ENCODE peak calls at places on chromosomes 5 and 9, in ten cellular contexts. A, F, T, J, M, N, U, C, O and R are unnamed samples.

GRCh38 chr5:181246276-181247050 is 2.8 kb upstream of the RACK1 start:
- DNase-seq in A (peak; percentile 71), F (no peak), T (peak; percentile 26), J (peak; percentile 94), M (peak; percentile 54), N (peak; percentile 92), U (peak; percentile 94), C (no peak), O (peak; percentile 86), R (peak; percentile 92)

GRCh38 chr5:132237141-132237540 is 9.5 kb upstream of the P4HA2 start:
- DNase-seq in A (peak; percentile 30), F (no peak), T (no peak), J (no peak), M (no peak), N (peak; percentile 8), U (peak; percentile 41), C (no peak), O (no peak), R (no peak)

GRCh38 chr5:77996943-77997342 is 220.8 kb upstream of the TBCA start:
- DNase-seq in A (no peak), F (no peak), T (no peak), J (no peak), M (no peak), N (no peak), U (no peak), C (no peak), O (no peak), R (no peak)

GRCh38 chr5:16234598-16234997 is 55.0 kb upstream of the MARCHF11 start:
- DNase-seq in A (no peak), F (no peak), T (no peak), J (no peak), M (no peak), N (no peak), U (no peak), C (no peak), O (no peak), R (no peak)

GRCh38 chr9:119701651-119702050 is 332.4 kb upstream of the BRINP1 start:
- DNase-seq in A (no peak), F (no peak), T (no peak), J (no peak), M (no peak), N (no peak), U (no peak), C (no peak), O (no peak), R (no peak)

GRCh38 chr5:206406-206805 is 11.5 kb downstream of the CCDC127 start:
- DNase-seq in A (peak; percentile 74), F (no peak), T (no peak), J (no peak), M (no peak), N (no peak), U (no peak), C (no peak), O (no peak), R (no peak)

GRCh38 chr5:97737608-97738007 is 554.6 kb upstream of the RIOK2 start:
- DNase-seq in A (no peak), F (no peak), T (no peak), J (no peak), M (no peak), N (no peak), U (no peak), C (no peak), O (no peak), R (no peak)

GRCh38 chr9:126397056-126397455 is 70.4 kb downstream of the MVB12B start:
- DNase-seq in A (no peak), F (no peak), T (peak; percentile 60), J (no peak), M (no peak), N (peak; percentile 43), U (no peak), C (peak; percentile 32), O (no peak), R (no peak)

GRCh38 chr5:3619584-3619983 is 24.0 kb downstream of the IRX1 start:
- DNase-seq in A (peak; percentile 22), F (no peak), T (no peak), J (no peak), M (no peak), N (no peak), U (no peak), C (no peak), O (no peak), R (no peak)

GRCh38 chr5:2177244-2177643 is 294.5 kb upstream of the IRX4 start:
- DNase-seq in A (no peak), F (no peak), T (no peak), J (no peak), M (no peak), N (no peak), U (no peak), C (no peak), O (no peak), R (no peak)

GRCh38 chr5:56270058-56270457 is 36.9 kb upstream of the ANKRD55 start:
- DNase-seq in A (no peak), F (no peak), T (no peak), J (no peak), M (no peak), N (no peak), U (no peak), C (no peak), O (peak; percentile 14), R (no peak)

GRCh38 chr5:91038180-91038808 is 344.8 kb downstream of the ARRDC3 start:
- DNase-seq in A (peak; percentile 4), F (peak; percentile 21), T (no peak), J (no peak), M (no peak), N (no peak), U (no peak), C (no peak), O (no peak), R (no peak)

GRCh38 chr5:66122379-66123034 is 21.6 kb upstream of the SREK1 start:
- DNase-seq in A (peak; percentile 30), F (no peak), T (no peak), J (no peak), M (no peak), N (no peak), U (peak; percentile 13), C (no peak), O (no peak), R (no peak)

GRCh38 chr5:759111-759741 is 25.3 kb downstream of the ZDHHC11B start:
- DNase-seq in A (no peak), F (no peak), T (peak; percentile 68), J (peak; percentile 74), M (no peak), N (peak; percentile 95), U (no peak), C (no peak), O (no peak), R (peak; percentile 77)

GRCh38 chr9:135772056-135773042 is 70.4 kb downstream of the KCNT1 start:
- DNase-seq in A (no peak), F (no peak), T (no peak), J (no peak), M (no peak), N (no peak), U (no peak), C (no peak), O (no peak), R (no peak)

GRCh38 chr9:35816708-35817107 is 1.9 kb upstream of the HINT2 start:
- DNase-seq in A (no peak), F (no peak), T (no peak), J (no peak), M (no peak), N (no peak), U (no peak), C (no peak), O (no peak), R (no peak)

GRCh38 chr5:132470596-132470995 is 20.0 kb downstream of the IRF1 start:
- DNase-seq in A (no peak), F (no peak), T (peak; percentile 4), J (no peak), M (no peak), N (peak; percentile 14), U (no peak), C (no peak), O (no peak), R (no peak)

GRCh38 chr9:132244582-132245455 is 83.0 kb downstream of the NTNG2 start:
- DNase-seq in A (no peak), F (no peak), T (no peak), J (no peak), M (no peak), N (no peak), U (peak; percentile 33), C (no peak), O (no peak), R (peak; percentile 57)

GRCh38 chr9:124779368-124780059 is 2.6 kb downstream of the OLFML2A start:
- DNase-seq in A (peak; percentile 96), F (no peak), T (no peak), J (peak; percentile 32), M (peak; percentile 99), N (no peak), U (peak; percentile 77), C (no peak), O (peak; percentile 18), R (no peak)

GRCh38 chr9:104374711-104375110 is 129.4 kb upstream of the OR13F1 start:
- DNase-seq in A (no peak), F (no peak), T (no peak), J (no peak), M (no peak), N (no peak), U (no peak), C (no peak), O (no peak), R (peak; percentile 30)

GRCh38 chr9:18459958-18460584 is 13.9 kb upstream of the ADAMTSL1 start:
- DNase-seq in A (peak; percentile 93), F (no peak), T (no peak), J (no peak), M (no peak), N (no peak), U (peak; percentile 84), C (no peak), O (no peak), R (no peak)

GRCh38 chr9:2495221-2496005 is 126.2 kb upstream of the VLDLR start:
- DNase-seq in A (peak; percentile 43), F (no peak), T (no peak), J (no peak), M (no peak), N (no peak), U (no peak), C (no peak), O (peak; percentile 23), R (no peak)

GRCh38 chr5:123119334-123119986 is 30.4 kb downstream of the PRDM6 start:
- DNase-seq in A (peak; percentile 66), F (no peak), T (no peak), J (peak; percentile 66), M (no peak), N (no peak), U (peak; percentile 53), C (no peak), O (peak; percentile 72), R (no peak)

GRCh38 chr5:81070561-81070960 is 110.4 kb downstream of the RASGRF2 start:
- DNase-seq in A (no peak), F (no peak), T (no peak), J (no peak), M (no peak), N (no peak), U (no peak), C (no peak), O (no peak), R (no peak)

GRCh38 chr9:133448487-133448972 is 11.2 kb upstream of the CACFD1 start:
- DNase-seq in A (no peak), F (no peak), T (no peak), J (no peak), M (no peak), N (no peak), U (no peak), C (no peak), O (peak; percentile 29), R (no peak)

GRCh38 chr9:135296783-135297715 is 182.5 kb upstream of the PPP1R26 start:
- DNase-seq in A (no peak), F (peak; percentile 21), T (no peak), J (no peak), M (no peak), N (peak; percentile 3), U (no peak), C (no peak), O (no peak), R (no peak)

GRCh38 chr5:55220433-55221185 is 6.5 kb downstream of the MCIDAS start:
- DNase-seq in A (no peak), F (no peak), T (no peak), J (no peak), M (no peak), N (peak; percentile 46), U (no peak), C (peak; percentile 11), O (peak; percentile 51), R (no peak)

GRCh38 chr9:87342743-87343142 is 154.9 kb upstream of the DAPK1 start:
- DNase-seq in A (no peak), F (no peak), T (no peak), J (no peak), M (no peak), N (no peak), U (peak; percentile 21), C (no peak), O (no peak), R (peak; percentile 23)